ENCODE peak calls at places on chromosome 3, in eight cellular contexts. B is cardiac fibroblast, L is brain microvascular endothelial cell, F is Panc1, J is gastrocnemius medialis, U is ovary, N is epithelial cell of esophagus, G is colonic mucosa. X is an unnamed sample.
A peak's percentile ranks its signal among the peaks of the same experiment; 100 is the strongest.

GRCh38 chr3:113117511-113118302 is 93.7 kb upstream of the BOC start:
- DNase-seq in U (no peak), L (peak; percentile 37), N (peak; percentile 35), B (peak; percentile 78), F (no peak), J (no peak), G (no peak), X (no peak)

GRCh38 chr3:193660698-193661400 is 67.8 kb downstream of the OPA1 start:
- DNase-seq in N (no peak), F (no peak), L (no peak), U (no peak), J (no peak), B (no peak), G (no peak), X (no peak)

GRCh38 chr3:177574232-177574856 is 377.1 kb upstream of the TBL1XR1 start:
- DNase-seq in B (peak; percentile 72), G (peak; percentile 82), U (no peak), J (no peak), F (no peak), L (peak; percentile 90), N (peak; percentile 88), X (no peak)

GRCh38 chr3:177827517-177828249 is 630.4 kb upstream of the TBL1XR1 start:
- DNase-seq in N (peak; percentile 92), J (no peak), L (peak; percentile 73), F (no peak), U (no peak), G (no peak), B (peak; percentile 95), X (no peak)

GRCh38 chr3:129233538-129233937 is 15.9 kb upstream of the COPG1 start:
- DNase-seq in J (peak; percentile 56), B (no peak), N (no peak), L (no peak), G (peak; percentile 39), F (no peak), U (no peak), X (no peak)

GRCh38 chr3:40108643-40109042 is 200.9 kb upstream of the EIF1B start:
- DNase-seq in L (no peak), N (peak; percentile 80), J (no peak), B (no peak), F (no peak), G (no peak), U (no peak), X (no peak)

GRCh38 chr3:172194702-172195392 is 155.5 kb downstream of the FNDC3B start:
- DNase-seq in B (peak; percentile 69), F (no peak), N (no peak), J (no peak), G (no peak), L (peak; percentile 68), U (no peak), X (no peak)

GRCh38 chr3:98188553-98188952 is 22.1 kb downstream of the OR5H15 start:
- DNase-seq in N (no peak), L (no peak), F (no peak), B (peak; percentile 4), J (no peak), U (no peak), G (no peak), X (no peak)

GRCh38 chr3:194364652-194365434 is 4.7 kb downstream of the LRRC15 start:
- DNase-seq in L (peak; percentile 4), U (no peak), G (peak; percentile 28), J (no peak), N (no peak), F (no peak), B (peak; percentile 45), X (peak; percentile 36)

GRCh38 chr3:152760024-152760563 is 74.8 kb upstream of the P2RY1 start:
- DNase-seq in J (no peak), U (no peak), L (no peak), B (no peak), G (no peak), F (no peak), N (no peak), X (no peak)

GRCh38 chr3:111917300-111917699 is 58.2 kb downstream of the PHLDB2 start:
- DNase-seq in U (no peak), J (no peak), G (no peak), F (no peak), N (peak; percentile 64), L (peak; percentile 40), B (peak; percentile 58), X (no peak)

GRCh38 chr3:128491900-128492352 is 1.1 kb downstream of the GATA2 start:
- DNase-seq in B (peak; percentile 18), G (no peak), F (no peak), L (no peak), N (peak; percentile 22), J (no peak), U (no peak), X (no peak)

GRCh38 chr3:4396006-4396405 is 71.1 kb downstream of the SUMF1 start:
- DNase-seq in U (no peak), J (no peak), B (no peak), F (no peak), L (no peak), N (no peak), G (no peak), X (no peak)

GRCh38 chr3:183370391-183370790 is 58.0 kb downstream of the MCF2L2 start:
- DNase-seq in L (no peak), B (peak; percentile 91), G (no peak), N (peak; percentile 42), J (no peak), F (no peak), U (no peak), X (no peak)

GRCh38 chr3:126765187-126766069 is 61.4 kb downstream of the CHCHD6 start:
- DNase-seq in L (no peak), F (no peak), N (no peak), J (no peak), B (no peak), U (no peak), G (no peak), X (no peak)

GRCh38 chr3:161925749-161926360 is 429.2 kb downstream of the OTOL1 start:
- DNase-seq in F (no peak), G (no peak), B (peak; percentile 43), U (no peak), J (no peak), L (no peak), N (peak; percentile 5), X (no peak)

GRCh38 chr3:43856761-43857160 is 166.0 kb downstream of the ABHD5 start:
- DNase-seq in J (no peak), U (no peak), F (no peak), B (no peak), G (no peak), L (no peak), N (no peak), X (no peak)

DNA sequence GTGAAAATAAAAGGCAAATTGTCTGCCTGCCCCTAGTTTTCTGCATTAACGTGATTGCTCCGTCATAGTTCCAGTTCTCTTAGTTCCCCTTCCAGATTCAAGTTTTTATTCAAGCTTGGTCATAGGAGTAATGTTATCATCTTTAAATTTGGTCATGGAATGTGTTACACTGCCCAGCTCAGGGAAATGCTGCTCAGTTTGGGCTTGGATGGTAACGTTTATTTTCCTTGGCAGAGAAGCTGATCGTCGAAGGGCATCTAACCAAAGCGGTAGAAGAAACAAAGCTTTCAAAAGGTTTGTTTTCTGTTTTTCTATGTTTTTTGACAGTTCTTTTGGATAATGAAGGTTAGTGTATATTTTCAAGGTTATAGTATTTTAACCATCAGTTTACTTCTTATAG is 118.4 kb upstream of the FLNB start:
- DNase-seq in U (no peak), N (no peak), J (no peak), F (no peak), G (no peak), L (no peak), B (peak; percentile 28), X (no peak)
- H3K4me3 ChIP-seq in U (peak overlapping the region; percentile 15), N (no peak overlapping the region), J (peak overlapping the region; percentile 46), F (no peak overlapping the region), G (no peak overlapping the region), L (no peak overlapping the region), B (no peak overlapping the region), X (peak overlapping the region; percentile 69)

GRCh38 chr3:148718982-148719862 is 21.5 kb downstream of the AGTR1 start:
- DNase-seq in U (no peak), F (no peak), J (no peak), G (no peak), N (peak; percentile 10), L (no peak), B (peak; percentile 58), X (no peak)
- TF ChIP-seq CTCF in U (no peak), F (peak; percentile 67), J (no peak), G (peak; percentile 47), N (peak; percentile 33), L (peak; percentile 50), B (peak; percentile 53), X (peak; percentile 34)

GRCh38 chr3:137792633-137793271 is 28.6 kb downstream of the SOX14 start:
- DNase-seq in G (no peak), L (peak; percentile 34), U (no peak), N (peak; percentile 12), J (no peak), F (peak; percentile 28), B (peak; percentile 59), X (no peak)

GRCh38 chr3:137787520-137787919 is 23.4 kb downstream of the SOX14 start:
- DNase-seq in B (no peak), J (no peak), N (no peak), L (no peak), U (no peak), F (no peak), G (no peak), X (no peak)
- H3K4me3 ChIP-seq in B (no peak overlapping the region), J (no peak overlapping the region), N (no peak overlapping the region), L (no peak overlapping the region), U (no peak overlapping the region), F (no peak overlapping the region), G (no peak overlapping the region), X (no peak overlapping the region)

GRCh38 chr3:125042725-125043406 is 12.9 kb downstream of the HEG1 start:
- DNase-seq in F (no peak), N (no peak), L (no peak), B (peak; percentile 61), U (peak; percentile 66), J (peak; percentile 68), G (no peak), X (peak; percentile 53)

GRCh38 chr3:125045194-125045593 is 10.6 kb downstream of the HEG1 start:
- DNase-seq in B (peak; percentile 63), J (no peak), U (no peak), F (no peak), L (no peak), N (no peak), G (no peak), X (no peak)

GRCh38 chr3:125043599-125044151 is 12.1 kb downstream of the HEG1 start:
- DNase-seq in B (no peak), G (peak; percentile 77), U (no peak), L (no peak), N (no peak), J (peak; percentile 45), F (no peak), X (peak; percentile 63)

GRCh38 chr3:125048282-125048681 is 7.5 kb downstream of the HEG1 start:
- DNase-seq in B (no peak), J (no peak), L (no peak), N (peak; percentile 81), F (no peak), G (no peak), U (no peak), X (no peak)

GRCh38 chr3:125045965-125046364 is 9.8 kb downstream of the HEG1 start:
- DNase-seq in U (no peak), J (no peak), B (peak; percentile 80), L (peak; percentile 73), G (no peak), N (peak; percentile 67), F (no peak), X (no peak)
- TF ChIP-seq CTCF in U (no peak), J (no peak), B (peak; percentile 57), L (peak; percentile 75), G (no peak), N (peak; percentile 19), F (no peak), X (no peak)

X was measured in psoas muscle.